ENCODE peak calls at places on chromosomes 6 and 20, in four cellular contexts. M is nephron progenitor cell, E is astrocyte of the cerebellum, R is body of pancreas. B is an unnamed sample.

GRCh38 chr20:25676164-25676809 is 20.4 kb downstream of the ZNF337 start:
- DNase-seq in E (no peak), M (no peak), R (no peak), B (no peak)

GRCh38 chr6:75932067-75932466 is 140.4 kb downstream of the IMPG1 start:
- DNase-seq in R (peak), E (no peak), M (peak), B (peak)

GRCh38 chr6:107624541-107624940 is 134.6 kb downstream of the SOBP start:
- DNase-seq in R (no peak), M (no peak), E (no peak), B (no peak)

GRCh38 chr6:134041093-134041492 is 11.3 kb downstream of the SLC2A12 start:
- DNase-seq in E (peak), R (no peak), M (no peak), B (no peak)

GRCh38 chr6:116175344-116175743 is 49.4 kb upstream of the COL10A1 start:
- DNase-seq in M (no peak), E (no peak), R (no peak), B (no peak)

GRCh38 chr20:60510356-60510755 is 552.1 kb downstream of the CDH26 start:
- DNase-seq in R (no peak), M (no peak), E (no peak), B (no peak)

GRCh38 chr6:105459884-105460283 is 57.0 kb upstream of the PREP start:
- DNase-seq in E (no peak), M (no peak), R (no peak), B (no peak)

GRCh38 chr6:332671-333070 is 40.4 kb downstream of the DUSP22 start:
- DNase-seq in R (no peak), E (peak), M (no peak), B (no peak)

GRCh38 chr6:88868559-88868860 is 94.9 kb downstream of the RNGTT start:
- DNase-seq in E (no peak), M (no peak), R (no peak), B (no peak)

GRCh38 chr6:123803862-123804681 is at the start of gene NKAIN2:
- DNase-seq in M (peak), E (no peak), R (peak), B (peak)

GRCh38 chr6:30883743-30884520 is at the start of gene DDR1:
- DNase-seq in E (no peak), R (peak), M (peak), B (peak)

GRCh38 chr6:125357515-125358256 is 55.9 kb upstream of the HDDC2 start:
- DNase-seq in E (peak), R (no peak), M (no peak), B (no peak)

GRCh38 chr6:150930816-150931215 is 65.3 kb downstream of the MTHFD1L start:
- DNase-seq in E (peak), R (no peak), M (no peak), B (no peak)

GRCh38 chr6:168035661-168036616 is 38.5 kb downstream of the KIF25 start:
- DNase-seq in E (no peak), R (no peak), M (no peak), B (no peak)

GRCh38 chr6:90038951-90039653 is 144.8 kb downstream of the GJA10 start:
- DNase-seq in E (no peak), R (no peak), M (no peak), B (no peak)

GRCh38 chr6:6003334-6004146 is 3.2 kb downstream of the NRN1 start:
- DNase-seq in R (no peak), E (no peak), M (peak), B (no peak)

GRCh38 chr6:23650676-23651075 is 475.3 kb upstream of the NRSN1 start:
- DNase-seq in E (no peak), M (peak), R (peak), B (no peak)

GRCh38 chr6:11538799-11539468 is 1.4 kb downstream of the TMEM170B start:
- DNase-seq in E (no peak), R (no peak), M (no peak), B (no peak)

GRCh38 chr6:30719356-30719755 is 796 bp upstream of the TUBB start:
- DNase-seq in E (no peak), M (no peak), R (no peak), B (no peak)

GRCh38 chr6:150090328-150090727 is 21.4 kb upstream of the ULBP3 start:
- DNase-seq in M (no peak), E (no peak), R (no peak), B (no peak)

GRCh38 chr20:59571591-59572314 is 32.6 kb upstream of the PHACTR3 start:
- DNase-seq in M (peak), R (peak), E (peak), B (peak)

GRCh38 chr6:17580518-17581048 is 19.5 kb upstream of the FAM8A1 start:
- DNase-seq in M (peak), E (peak), R (peak), B (peak)

GRCh38 chr6:150934380-150934779 is 68.9 kb downstream of the MTHFD1L start:
- DNase-seq in R (no peak), M (no peak), E (peak), B (no peak)

GRCh38 chr6:36422714-36423100 is 19.9 kb downstream of the PXT1 start:
- DNase-seq in R (no peak), M (no peak), E (no peak), B (no peak)

GRCh38 chr6:96923871-96924493 is 546 bp upstream of the KLHL32 start:
- DNase-seq in M (no peak), R (no peak), E (no peak), B (no peak)

GRCh38 chr20:63740501-63741353 is 1.2 kb downstream of the SLC2A4RG start:
- DNase-seq in R (peak), E (peak), M (peak), B (peak)

GRCh38 chr6:167956491-167956890 is 41.0 kb upstream of the KIF25 start:
- DNase-seq in E (no peak), M (no peak), R (no peak), B (no peak)

GRCh38 chr6:29694637-29695036 is 13.7 kb upstream of the ZFP57 start:
- DNase-seq in R (no peak), E (no peak), M (no peak), B (no peak)

GRCh38 chr6:29696147-29697129 is 15.5 kb upstream of the ZFP57 start:
- DNase-seq in R (no peak), E (no peak), M (peak), B (no peak)
- TF ChIP-seq CTCF in R (no peak), E (peak), M (no peak), B (peak)

DNA sequence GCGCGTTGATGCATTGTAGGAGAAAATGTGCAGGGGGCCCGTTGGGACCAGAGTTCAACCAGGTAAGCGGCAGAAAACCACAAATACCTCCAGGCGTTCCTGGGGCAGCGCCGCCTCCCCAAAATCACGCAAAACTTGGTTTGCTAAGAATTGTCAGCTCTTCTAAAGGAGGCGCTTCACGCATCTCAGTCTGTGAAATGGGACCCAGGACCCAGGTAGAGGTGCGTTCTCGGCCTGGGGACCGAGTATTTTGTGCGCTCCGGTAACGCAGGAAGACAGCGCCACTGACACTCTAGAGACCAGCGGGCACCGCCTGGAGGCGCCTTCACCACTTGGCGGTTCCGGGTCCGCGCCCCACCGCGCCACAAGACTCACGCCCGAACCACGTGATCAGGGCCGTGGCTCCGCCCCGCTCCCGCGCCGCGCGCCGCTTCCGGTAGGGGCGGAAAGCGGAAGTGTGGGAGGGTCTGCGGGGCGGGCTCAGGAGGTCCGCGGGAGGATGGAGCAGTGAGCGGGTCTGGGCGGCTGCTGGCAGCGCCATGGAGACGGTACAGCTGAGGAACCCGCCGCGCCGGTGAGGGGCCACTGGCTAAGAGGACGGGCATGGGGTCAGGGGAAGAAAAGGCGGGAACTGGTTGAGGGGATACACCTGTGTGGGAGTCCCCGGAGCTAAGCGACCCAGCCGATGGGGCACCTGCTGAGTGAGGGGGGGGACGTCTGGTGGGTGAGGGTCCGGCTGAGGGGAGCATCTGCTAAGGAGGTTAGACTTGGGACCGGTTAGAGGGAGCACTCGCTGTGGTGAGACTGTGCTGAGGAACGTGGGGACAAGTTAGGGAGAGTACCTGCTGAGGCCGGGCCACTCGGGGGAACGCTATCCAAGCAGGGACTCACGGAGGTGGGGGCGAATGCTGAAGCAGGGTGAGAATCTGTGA is at the start of gene STK4:
- DNase-seq in R (peak), M (peak), E (peak), B (peak)
- TF ChIP-seq CTCF in R (peak), M (no peak), E (peak), B (peak)

GRCh38 chr20:15494841-15495240 is 1078.4 kb downstream of the KIF16B start:
- DNase-seq in M (no peak), E (no peak), R (no peak), B (no peak)

GRCh38 chr20:15487682-15488081 is 1085.6 kb downstream of the KIF16B start:
- DNase-seq in R (no peak), M (no peak), E (no peak), B (no peak)

GRCh38 chr20:15496501-15497039 is 1076.7 kb downstream of the KIF16B start:
- DNase-seq in R (no peak), E (no peak), M (no peak), B (no peak)

GRCh38 chr20:15487030-15487429 is 1086.2 kb downstream of the KIF16B start:
- DNase-seq in R (no peak), E (no peak), M (no peak), B (no peak)

GRCh38 chr20:15491564-15491963 is 1081.7 kb downstream of the KIF16B start:
- DNase-seq in E (no peak), M (no peak), R (no peak), B (no peak)
- TF ChIP-seq CTCF in E (peak), M (no peak), R (no peak), B (peak)

GRCh38 chr6:53858913-53859312 is 64.1 kb downstream of the LRRC1 start:
- DNase-seq in R (no peak), E (no peak), M (no peak), B (no peak)

GRCh38 chr6:53860511-53860910 is 65.7 kb downstream of the LRRC1 start:
- DNase-seq in R (no peak), E (no peak), M (no peak), B (no peak)

GRCh38 chr6:53866231-53866630 is 71.4 kb downstream of the LRRC1 start:
- DNase-seq in R (no peak), M (no peak), E (peak), B (no peak)

GRCh38 chr6:53861543-53861942 is 66.7 kb downstream of the LRRC1 start:
- DNase-seq in M (no peak), R (no peak), E (no peak), B (no peak)

DNA sequence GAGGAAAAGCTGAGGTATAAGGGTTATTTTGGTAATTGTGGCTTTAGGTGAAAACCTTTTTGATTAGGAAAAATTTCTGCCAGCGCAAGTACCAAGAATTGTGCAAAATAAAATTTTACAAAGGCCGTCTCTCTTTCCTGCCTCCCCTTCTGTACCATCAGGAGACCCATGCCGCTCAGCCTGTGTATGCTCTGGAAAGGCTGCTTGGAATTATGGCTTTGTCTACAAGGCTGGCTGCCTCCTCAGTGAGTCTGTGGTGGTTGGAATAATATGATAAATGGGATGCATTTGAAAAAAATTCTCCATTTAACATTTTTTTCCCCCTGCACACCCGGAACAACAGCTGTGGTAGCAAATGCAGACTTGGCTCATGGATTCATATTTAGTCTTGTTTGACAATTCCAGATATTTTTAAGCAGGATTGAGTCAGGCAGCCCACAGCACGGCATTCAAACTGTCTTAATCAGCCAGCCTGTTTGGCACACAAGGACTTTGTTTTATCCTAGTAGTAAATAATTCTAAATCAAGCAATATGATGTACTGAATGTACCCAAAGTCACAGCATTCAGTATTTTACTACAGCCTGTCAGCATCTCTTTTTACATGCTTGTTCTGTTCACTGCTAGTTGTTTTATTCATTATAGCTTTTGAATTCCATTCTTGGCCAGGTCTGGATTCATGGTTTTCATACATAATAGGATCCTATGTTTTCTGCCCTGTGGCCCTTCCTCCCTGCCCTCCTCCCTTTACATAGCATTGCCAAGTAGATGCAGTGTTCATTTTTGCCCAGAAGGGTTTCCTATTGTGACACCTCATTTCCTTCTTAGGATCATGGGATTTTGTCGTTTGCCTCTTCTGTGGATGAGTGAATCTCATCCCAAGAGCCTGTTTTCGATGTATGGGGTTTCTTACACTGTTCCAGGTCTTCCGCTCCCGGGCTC is 68.0 kb downstream of the LRRC1 start:
- DNase-seq in E (peak), R (no peak), M (no peak), B (no peak)
- TF ChIP-seq CTCF in E (no peak), R (no peak), M (no peak), B (no peak)

GRCh38 chr6:147774856-147775255 is 266.4 kb downstream of the SAMD5 start:
- DNase-seq in M (no peak), E (no peak), R (no peak), B (no peak)
- TF ChIP-seq CTCF in M (no peak), E (peak), R (no peak), B (peak)

GRCh38 chr6:91337967-91338366 is 751.1 kb upstream of the MAP3K7 start:
- DNase-seq in E (no peak), R (no peak), M (no peak), B (no peak)
- TF ChIP-seq CTCF in E (peak), R (no peak), M (peak), B (peak)

GRCh38 chr6:54624216-54624615 is 222.4 kb upstream of the FAM83B start:
- DNase-seq in M (no peak), E (no peak), R (no peak), B (no peak)

GRCh38 chr6:54619102-54619501 is 227.5 kb upstream of the FAM83B start:
- DNase-seq in E (no peak), M (no peak), R (no peak), B (no peak)

GRCh38 chr6:54618597-54618996 is 228.0 kb upstream of the FAM83B start:
- DNase-seq in M (no peak), R (no peak), E (no peak), B (no peak)

GRCh38 chr6:54624779-54625178 is 221.8 kb upstream of the FAM83B start:
- DNase-seq in E (peak), R (no peak), M (no peak), B (no peak)

DNA sequence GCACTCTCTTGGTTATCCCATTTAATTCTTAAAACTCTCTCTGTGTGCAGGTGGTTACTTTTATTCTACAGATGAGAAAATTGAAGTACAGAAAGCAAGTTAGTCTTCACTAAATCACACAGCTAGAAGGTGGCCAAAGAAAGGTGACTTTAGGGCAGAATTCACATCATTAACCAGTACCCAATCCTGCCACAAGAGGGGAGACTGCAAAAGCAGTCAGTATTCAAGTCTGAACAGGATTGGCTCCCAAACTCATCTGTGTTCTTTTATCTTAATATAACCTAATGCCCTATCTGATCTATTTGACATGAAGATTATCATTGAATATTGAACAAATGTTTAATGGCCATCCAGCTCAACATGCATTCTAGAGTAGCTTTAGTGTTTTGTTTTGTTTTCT is 225.3 kb upstream of the FAM83B start:
- DNase-seq in E (no peak), R (no peak), M (no peak), B (no peak)
- TF ChIP-seq CTCF in E (peak), R (no peak), M (peak), B (peak)

GRCh38 chr20:11041396-11041795 is 367.6 kb upstream of the JAG1 start:
- DNase-seq in R (no peak), M (no peak), E (no peak), B (no peak)
- TF ChIP-seq CTCF in R (no peak), M (no peak), E (no peak), B (no peak)

GRCh38 chr6:24856954-24857670 is 58.4 kb upstream of the ARMH2 start:
- DNase-seq in E (no peak), R (no peak), M (no peak), B (no peak)

GRCh38 chr6:24854077-24854670 is 55.5 kb upstream of the ARMH2 start:
- DNase-seq in E (no peak), R (no peak), M (no peak), B (no peak)

GRCh38 chr6:24858154-24858801 is 59.6 kb upstream of the ARMH2 start:
- DNase-seq in E (no peak), R (no peak), M (no peak), B (no peak)

GRCh38 chr6:24855389-24856245 is 56.9 kb upstream of the ARMH2 start:
- DNase-seq in E (peak), R (peak), M (peak), B (peak)

DNA sequence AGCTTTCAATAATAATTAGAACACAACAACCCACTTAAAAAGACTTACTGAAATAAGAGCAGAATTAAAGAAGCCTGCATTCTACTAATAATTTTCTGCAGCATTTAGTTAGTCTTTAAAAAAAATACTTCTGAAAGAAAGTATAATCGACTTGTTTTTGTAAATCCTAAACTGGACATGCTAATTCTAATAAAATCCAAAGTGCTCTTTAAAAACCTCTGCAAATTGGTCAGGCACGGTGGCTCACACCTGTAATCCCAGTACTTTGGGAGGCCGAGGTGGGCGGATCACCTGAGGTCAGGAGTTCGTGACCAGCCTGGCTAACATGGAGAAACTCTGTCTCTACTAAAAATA is 57.5 kb upstream of the ARMH2 start:
- DNase-seq in E (no peak), R (no peak), M (no peak), B (no peak)
- TF ChIP-seq CTCF in E (no peak), R (no peak), M (peak), B (no peak)

GRCh38 chr6:45170309-45170708 is 157.8 kb upstream of the RUNX2 start:
- DNase-seq in M (no peak), E (no peak), R (no peak), B (no peak)

GRCh38 chr6:45169815-45170214 is 158.3 kb upstream of the RUNX2 start:
- DNase-seq in E (no peak), M (no peak), R (no peak), B (no peak)

GRCh38 chr6:45171380-45171779 is 156.8 kb upstream of the RUNX2 start:
- DNase-seq in R (no peak), E (no peak), M (no peak), B (no peak)

GRCh38 chr6:45174045-45174444 is 154.1 kb upstream of the RUNX2 start:
- DNase-seq in M (no peak), R (no peak), E (no peak), B (no peak)

DNA sequence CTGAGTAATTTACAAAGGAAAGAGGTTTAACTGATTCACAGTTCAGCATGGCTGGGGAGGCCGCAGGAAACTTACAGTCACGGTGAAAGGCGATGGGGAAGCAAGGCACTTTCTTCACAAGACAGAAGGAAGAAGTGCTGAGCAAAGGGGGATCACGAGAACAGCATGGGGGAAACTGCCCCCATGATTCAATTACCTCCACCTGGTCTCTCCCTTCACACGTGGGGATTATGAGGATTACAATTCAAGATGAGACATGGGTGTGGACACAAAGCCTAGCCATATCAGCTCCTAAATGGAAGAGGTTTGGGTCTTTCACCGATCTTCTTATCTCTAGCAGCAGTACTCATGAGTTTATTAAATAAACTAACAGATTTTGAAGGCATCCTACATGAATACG is 152.9 kb upstream of the RUNX2 start:
- DNase-seq in M (no peak), E (no peak), R (no peak), B (no peak)
- TF ChIP-seq CTCF in M (no peak), E (no peak), R (no peak), B (no peak)

B was measured in progenitor cell of endocrine pancreas.